ENCODE peak calls at places on chromosomes 4 and X, in six cellular contexts. X is lung, W is fibroblast of mammary gland, T is heart left ventricle, M is astrocyte of the spinal cord, U is IMR-90. O is an unnamed sample.

GRCh38 chr4:118155516-118155915 is 121.2 kb downstream of the NDST3 start:
- DNase-seq in M (no peak), W (no peak), T (no peak), U (no peak), X (no peak), O (no peak)

GRCh38 chr4:118869808-118870342 is 18.8 kb upstream of the SYNPO2 start:
- DNase-seq in T (no peak), M (peak), U (peak), X (no peak), W (peak), O (peak)

GRCh38 chrX:47160781-47161180 is 15.8 kb downstream of the RBM10 start:
- DNase-seq in U (no peak), X (no peak), T (no peak), W (no peak), M (no peak), O (no peak)

GRCh38 chr4:169583563-169583962 is 28.8 kb downstream of the NEK1 start:
- DNase-seq in W (peak), U (peak), T (no peak), M (peak), X (no peak), O (peak)

GRCh38 chrX:40090050-40090804 is 7.5 kb downstream of the BCOR start:
- DNase-seq in M (no peak), X (no peak), T (peak), U (no peak), W (no peak), O (no peak)

GRCh38 chrX:1222511-1223252 is 10.2 kb upstream of the CRLF2 start:
- DNase-seq in T (no peak), U (no peak), W (peak), M (no peak), X (no peak), O (no peak)

GRCh38 chr4:48445704-48446103 is 37.4 kb upstream of the SLC10A4 start:
- DNase-seq in U (peak), X (no peak), T (no peak), M (peak), W (peak), O (peak)

GRCh38 chr4:73589261-73589847 is 30.9 kb downstream of the RASSF6 start:
- DNase-seq in M (peak), W (peak), X (no peak), U (peak), T (no peak), O (peak)

GRCh38 chrX:362937-363620 is 23.6 kb downstream of the PPP2R3B start:
- DNase-seq in X (no peak), U (no peak), M (no peak), T (no peak), W (no peak), O (no peak)

GRCh38 chr4:106385853-106386393 is 17.3 kb upstream of the GIMD1 start:
- DNase-seq in M (no peak), X (no peak), T (peak), W (no peak), U (no peak), O (no peak)

GRCh38 chrX:54306379-54306778 is 51.5 kb downstream of the WNK3 start:
- DNase-seq in U (no peak), T (no peak), X (no peak), M (no peak), W (no peak), O (no peak)

GRCh38 chrX:40531056-40531826 is 49.5 kb upstream of the ATP6AP2 start:
- DNase-seq in X (no peak), U (no peak), W (no peak), T (no peak), M (no peak), O (no peak)

GRCh38 chrX:51643377-51643776 is 24.7 kb upstream of the CENPVL3 start:
- DNase-seq in U (no peak), X (no peak), T (no peak), W (no peak), M (no peak), O (no peak)

GRCh38 chr4:159430896-159431295 is 328.0 kb downstream of the RAPGEF2 start:
- DNase-seq in T (no peak), W (no peak), M (no peak), U (no peak), X (no peak), O (no peak)

GRCh38 chr4:153988446-153988845 is 199.6 kb upstream of the SFRP2 start:
- DNase-seq in W (peak), M (peak), X (no peak), U (no peak), T (no peak), O (no peak)

GRCh38 chrX:21168401-21169160 is 205.6 kb upstream of the CNKSR2 start:
- DNase-seq in U (no peak), T (no peak), M (no peak), W (no peak), X (no peak), O (no peak)

GRCh38 chr4:54218736-54219135 is 10.4 kb upstream of the PDGFRA start:
- DNase-seq in T (no peak), U (no peak), M (no peak), W (no peak), X (no peak), O (no peak)

GRCh38 chr4:5757954-5758353 is 47.0 kb downstream of the EVC start:
- DNase-seq in M (no peak), T (no peak), U (no peak), X (no peak), W (no peak), O (no peak)

GRCh38 chr4:173264245-173264959 is 69.8 kb downstream of the HMGB2 start:
- DNase-seq in M (peak), T (peak), X (peak), U (peak), W (peak), O (peak)

GRCh38 chr4:104967034-104967401 is 179.7 kb upstream of the TET2 start:
- DNase-seq in M (no peak), U (no peak), T (no peak), W (no peak), X (no peak), O (no peak)

GRCh38 chrX:74423289-74423985 is 2.1 kb downstream of the SLC16A2 start:
- DNase-seq in T (no peak), M (no peak), X (no peak), W (no peak), U (no peak), O (no peak)
- TF ChIP-seq CTCF in T (no peak), M (no peak), X (no peak), W (no peak), U (no peak), O (no peak)

DNA sequence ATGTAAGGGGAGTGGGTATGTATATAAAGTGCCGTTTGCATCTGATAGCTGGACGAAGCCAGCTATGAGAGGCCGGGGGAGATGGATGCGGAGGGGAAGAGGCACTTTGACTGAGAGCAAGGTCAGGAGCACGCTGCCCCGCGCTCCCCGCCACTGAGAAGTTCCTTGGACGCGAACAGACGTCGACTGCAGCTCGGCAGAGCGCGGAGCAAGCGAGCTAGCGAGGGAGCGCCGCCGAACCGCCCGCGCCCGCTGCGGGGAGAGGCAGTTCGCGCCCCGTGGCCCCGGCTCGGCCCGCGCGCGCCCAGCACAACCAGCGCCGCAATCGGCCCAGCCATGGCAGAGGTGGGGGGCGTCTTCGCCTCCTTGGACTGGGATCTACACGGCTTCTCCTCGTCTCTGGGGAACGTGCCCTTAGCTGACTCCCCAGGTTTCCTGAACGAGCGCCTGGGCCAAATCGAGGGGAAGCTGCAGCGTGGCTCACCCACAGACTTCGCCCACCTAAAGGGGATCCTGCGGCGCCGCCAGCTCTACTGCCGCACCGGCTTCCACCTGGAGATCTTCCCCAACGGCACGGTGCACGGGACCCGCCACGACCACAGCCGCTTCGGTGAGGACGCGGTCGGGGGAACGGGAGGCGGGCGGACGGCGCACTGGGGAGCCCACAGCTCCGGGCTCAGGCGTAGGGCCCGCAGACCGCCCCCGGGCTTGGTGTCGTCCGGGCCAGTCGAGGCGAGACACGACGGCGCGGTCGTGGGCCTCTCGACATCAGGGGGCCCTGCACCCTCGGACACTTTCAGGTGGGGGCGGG is at the start of gene FGF16:
- DNase-seq in W (peak), T (no peak), M (no peak), X (no peak), U (no peak), O (peak)
- H3K4me3 ChIP-seq in W (peak), T (peak), M (peak), X (no peak), U (no peak), O (peak)

GRCh38 chrX:96372313-96373046 is 312.2 kb upstream of the DIAPH2 start:
- DNase-seq in W (peak), T (no peak), X (no peak), U (peak), M (peak), O (peak)

GRCh38 chrX:96373047-96373355 is 311.6 kb upstream of the DIAPH2 start:
- DNase-seq in W (no peak), U (no peak), M (no peak), T (no peak), X (no peak), O (no peak)
- TF ChIP-seq CTCF in W (no peak), U (no peak), M (no peak), T (no peak), X (no peak), O (no peak)

GRCh38 chrX:136797787-136798186 is 17.1 kb upstream of the ARHGEF6 start:
- DNase-seq in T (no peak), X (no peak), U (no peak), M (no peak), W (no peak), O (no peak)

GRCh38 chrX:136789856-136790255 is 9.1 kb upstream of the ARHGEF6 start:
- DNase-seq in W (no peak), M (no peak), X (no peak), U (no peak), T (no peak), O (no peak)

DNA sequence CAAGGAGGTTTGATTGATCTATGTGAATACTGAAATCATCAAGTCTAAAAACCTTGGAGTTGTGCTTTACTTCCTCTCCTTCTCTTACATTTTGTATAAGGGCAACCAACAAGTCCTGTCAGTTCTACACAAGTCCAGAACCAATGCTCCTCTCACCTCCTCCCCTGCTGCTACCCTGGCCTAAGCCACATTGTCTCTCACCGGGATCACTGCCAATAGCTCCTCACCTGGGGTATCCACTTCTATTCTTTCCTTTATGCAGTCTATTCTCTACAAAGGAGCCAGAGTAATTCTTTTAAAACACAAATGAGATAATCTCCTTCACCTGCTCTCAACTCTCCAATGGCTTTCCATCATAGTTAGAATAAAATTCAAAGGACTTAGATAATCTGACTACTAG is 13.3 kb upstream of the ARHGEF6 start:
- DNase-seq in T (no peak), W (no peak), X (no peak), M (no peak), U (no peak), O (no peak)
- H3K4me3 ChIP-seq in T (no peak), W (no peak), X (no peak), M (no peak), U (no peak), O (no peak)

GRCh38 chrX:30637874-30638793 is 15.1 kb upstream of the GK start:
- DNase-seq in W (no peak), T (no peak), M (no peak), U (no peak), X (no peak), O (no peak)

DNA sequence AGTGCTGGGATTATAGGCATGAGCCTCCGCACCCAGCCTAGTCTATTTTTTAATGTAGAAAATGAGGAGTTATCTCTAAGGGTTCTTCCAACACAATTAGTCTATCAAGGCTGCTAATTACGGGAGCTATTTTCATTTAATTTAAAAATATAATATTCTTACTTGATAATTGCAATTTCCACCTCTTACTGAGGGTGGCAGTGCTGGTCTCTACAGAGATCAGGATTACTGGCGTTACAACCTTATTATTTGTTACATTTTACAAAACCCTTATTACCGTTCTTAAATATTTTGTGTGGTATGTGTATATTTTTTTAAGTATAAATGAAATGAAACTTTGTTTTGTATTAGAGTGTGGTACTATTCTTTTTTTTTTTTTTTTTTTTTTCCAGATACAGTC is 17.6 kb upstream of the GK start:
- DNase-seq in W (no peak), X (no peak), U (peak), M (no peak), T (no peak), O (peak)
- TF ChIP-seq CTCF in W (peak), X (peak), U (peak), M (peak), T (no peak), O (peak)

DNA sequence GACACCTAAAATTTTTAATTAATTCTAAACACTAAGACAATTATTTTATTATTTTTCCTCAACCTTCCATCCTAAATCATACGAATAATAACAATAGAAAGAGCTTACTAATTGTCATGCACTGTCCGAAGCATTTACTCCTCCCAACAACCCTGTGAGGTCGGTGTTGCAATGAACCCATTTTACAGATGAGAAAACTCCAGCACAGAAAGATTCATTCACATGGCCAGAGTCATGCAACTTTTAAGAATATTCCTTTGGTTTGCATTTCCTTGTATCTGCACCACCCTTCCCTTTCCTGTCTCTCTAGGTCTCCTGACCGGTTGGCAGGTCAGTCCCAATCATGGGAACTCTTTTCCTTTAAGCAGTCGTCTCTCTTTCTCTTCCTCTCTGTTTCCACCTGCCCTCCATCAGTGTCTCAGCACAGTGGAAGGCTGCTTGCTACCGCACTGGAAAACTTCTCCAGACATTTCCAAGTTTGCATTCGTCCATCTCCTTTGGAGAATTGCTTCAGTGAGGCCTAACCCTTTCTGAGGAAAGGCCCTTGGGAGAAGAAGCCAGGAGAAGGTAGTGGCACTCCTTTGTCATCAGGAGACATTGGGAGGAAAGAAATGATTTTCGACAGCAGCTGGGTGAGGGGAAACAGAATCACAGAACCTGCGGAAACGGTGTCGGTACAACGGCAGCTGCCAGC is 1.9 kb upstream of the TMSB4X start:
- DNase-seq in T (no peak), X (no peak), M (no peak), U (no peak), W (no peak), O (no peak)
- H3K4me3 ChIP-seq in T (peak), X (no peak), M (no peak), U (no peak), W (peak), O (no peak)

GRCh38 chr4:891747-892146 is 40.4 kb downstream of the GAK start:
- DNase-seq in X (no peak), W (peak), U (no peak), M (no peak), T (no peak), O (no peak)
- TF ChIP-seq CTCF in X (no peak), W (no peak), U (peak), M (peak), T (no peak), O (peak)